ENCODE peak calls at places on chromosomes 16 and 17, in ten cellular contexts. One of them, this sample, is unnamed.

GRCh38 chr16:55351936-55352335 is 27.9 kb downstream of the IRX6 start:
- DNase-seq in cardiac fibroblast: no peak
- DNase-seq in iPS-NIHi11: no peak
- DNase-seq in GM12892: no peak
- DNase-seq in HT-29: no peak
- DNase-seq in AG10803: no peak
- DNase-seq in AML-193: no peak
- DNase-seq in germinal center: no peak
- DNase-seq in RWPE1: no peak
- DNase-seq in kidney epithelial cell: no peak
- DNase-seq in this sample: peak

GRCh38 chr17:34252890-34253525 is 2.1 kb upstream of the CCL2 start:
- DNase-seq in germinal center: no peak
- DNase-seq in AG10803: peak
- DNase-seq in iPS-NIHi11: no peak
- DNase-seq in AML-193: no peak
- DNase-seq in cardiac fibroblast: peak
- DNase-seq in HT-29: no peak
- DNase-seq in kidney epithelial cell: no peak
- DNase-seq in GM12892: no peak
- DNase-seq in RWPE1: no peak
- DNase-seq in this sample: no peak

GRCh38 chr17:1767358-1767757 is 5.5 kb downstream of the SERPINF1 start:
- DNase-seq in germinal center: no peak
- DNase-seq in kidney epithelial cell: no peak
- DNase-seq in cardiac fibroblast: no peak
- DNase-seq in GM12892: no peak
- DNase-seq in AML-193: no peak
- DNase-seq in HT-29: no peak
- DNase-seq in RWPE1: no peak
- DNase-seq in AG10803: no peak
- DNase-seq in iPS-NIHi11: no peak
- DNase-seq in this sample: no peak

GRCh38 chr16:47037396-47037745 is 63.9 kb upstream of the DNAJA2 start:
- DNase-seq in AG10803: no peak
- DNase-seq in iPS-NIHi11: peak
- DNase-seq in GM12892: peak
- DNase-seq in germinal center: peak
- DNase-seq in HT-29: no peak
- DNase-seq in AML-193: peak
- DNase-seq in kidney epithelial cell: no peak
- DNase-seq in RWPE1: no peak
- DNase-seq in cardiac fibroblast: peak
- DNase-seq in this sample: no peak

GRCh38 chr16:2511128-2511785 is 2.5 kb upstream of the ATP6V0C start:
- DNase-seq in GM12892: no peak
- DNase-seq in kidney epithelial cell: no peak
- DNase-seq in RWPE1: no peak
- DNase-seq in AML-193: no peak
- DNase-seq in iPS-NIHi11: no peak
- DNase-seq in cardiac fibroblast: peak
- DNase-seq in germinal center: no peak
- DNase-seq in HT-29: no peak
- DNase-seq in AG10803: peak
- DNase-seq in this sample: no peak

GRCh38 chr17:4475463-4475862 is 23.2 kb upstream of the SPNS2 start:
- DNase-seq in GM12892: peak
- DNase-seq in kidney epithelial cell: no peak
- DNase-seq in RWPE1: no peak
- DNase-seq in germinal center: no peak
- DNase-seq in cardiac fibroblast: no peak
- DNase-seq in iPS-NIHi11: peak
- DNase-seq in HT-29: no peak
- DNase-seq in AML-193: no peak
- DNase-seq in AG10803: no peak
- DNase-seq in this sample: no peak

GRCh38 chr17:36514856-36515255 is 19.8 kb downstream of the MYO19 start:
- DNase-seq in HT-29: no peak
- DNase-seq in cardiac fibroblast: no peak
- DNase-seq in GM12892: no peak
- DNase-seq in AML-193: no peak
- DNase-seq in germinal center: no peak
- DNase-seq in iPS-NIHi11: no peak
- DNase-seq in kidney epithelial cell: no peak
- DNase-seq in AG10803: no peak
- DNase-seq in RWPE1: no peak
- DNase-seq in this sample: no peak

GRCh38 chr16:425740-426114 is 278 bp downstream of the RAB11FIP3 start:
- DNase-seq in iPS-NIHi11: peak
- DNase-seq in germinal center: peak
- DNase-seq in RWPE1: peak
- DNase-seq in AML-193: no peak
- DNase-seq in HT-29: no peak
- DNase-seq in cardiac fibroblast: no peak
- DNase-seq in GM12892: no peak
- DNase-seq in kidney epithelial cell: no peak
- DNase-seq in AG10803: no peak
- DNase-seq in this sample: no peak

GRCh38 chr17:80138856-80139426 is 8.0 kb downstream of the EIF4A3 start:
- DNase-seq in GM12892: no peak
- DNase-seq in RWPE1: no peak
- DNase-seq in cardiac fibroblast: no peak
- DNase-seq in AML-193: no peak
- DNase-seq in HT-29: no peak
- DNase-seq in AG10803: no peak
- DNase-seq in iPS-NIHi11: no peak
- DNase-seq in kidney epithelial cell: no peak
- DNase-seq in germinal center: no peak
- DNase-seq in this sample: no peak

GRCh38 chr16:77551352-77551751 is 116.5 kb upstream of the ADAMTS18 start:
- DNase-seq in iPS-NIHi11: no peak
- DNase-seq in GM12892: no peak
- DNase-seq in germinal center: no peak
- DNase-seq in AG10803: peak
- DNase-seq in HT-29: no peak
- DNase-seq in AML-193: no peak
- DNase-seq in cardiac fibroblast: peak
- DNase-seq in kidney epithelial cell: no peak
- DNase-seq in RWPE1: no peak
- DNase-seq in this sample: no peak

GRCh38 chr17:27666831-27667560 is 36.0 kb downstream of the LGALS9 start:
- DNase-seq in germinal center: no peak
- DNase-seq in iPS-NIHi11: no peak
- DNase-seq in RWPE1: no peak
- DNase-seq in AG10803: no peak
- DNase-seq in cardiac fibroblast: no peak
- DNase-seq in GM12892: no peak
- DNase-seq in AML-193: no peak
- DNase-seq in HT-29: no peak
- DNase-seq in kidney epithelial cell: no peak
- DNase-seq in this sample: no peak

This sample was measured in foreskin melanocyte.